ENCODE peak calls at places on chromosomes 13 and 19, in seven cellular contexts. One of them, this sample, is unnamed.

GRCh38 chr13:29454931-29455481 is 140.5 kb downstream of the SLC7A1 start:
- DNase-seq in retinal pigment epithelial cell: no peak
- DNase-seq in GM12864: no peak
- DNase-seq in progenitor cell of endocrine pancreas: no peak
- DNase-seq in ecto neural progenitor cell: peak; percentile 38
- DNase-seq in AML-193: peak; percentile 3
- DNase-seq in fibroblast of pulmonary artery: no peak
- DNase-seq in this sample: peak; percentile 20

GRCh38 chr19:50377051-50377441 is 789 bp downstream of the NR1H2 start:
- DNase-seq in ecto neural progenitor cell: no peak
- DNase-seq in progenitor cell of endocrine pancreas: no peak
- DNase-seq in fibroblast of pulmonary artery: peak; percentile 19
- DNase-seq in retinal pigment epithelial cell: no peak
- DNase-seq in AML-193: no peak
- DNase-seq in GM12864: no peak
- DNase-seq in this sample: peak; percentile 32

GRCh38 chr13:48188129-48188528 is 44.9 kb upstream of the ITM2B start:
- DNase-seq in retinal pigment epithelial cell: no peak
- DNase-seq in ecto neural progenitor cell: no peak
- DNase-seq in progenitor cell of endocrine pancreas: no peak
- DNase-seq in AML-193: no peak
- DNase-seq in GM12864: no peak
- DNase-seq in fibroblast of pulmonary artery: no peak
- DNase-seq in this sample: no peak

GRCh38 chr13:100338265-100338664 is 249.4 kb downstream of the PCCA start:
- DNase-seq in GM12864: no peak
- DNase-seq in fibroblast of pulmonary artery: peak; percentile 10
- DNase-seq in progenitor cell of endocrine pancreas: no peak
- DNase-seq in ecto neural progenitor cell: no peak
- DNase-seq in retinal pigment epithelial cell: no peak
- DNase-seq in AML-193: peak; percentile 38
- DNase-seq in this sample: no peak

GRCh38 chr19:3323026-3323425 is 43.4 kb upstream of the NFIC start:
- DNase-seq in AML-193: no peak
- DNase-seq in retinal pigment epithelial cell: no peak
- DNase-seq in GM12864: no peak
- DNase-seq in fibroblast of pulmonary artery: no peak
- DNase-seq in progenitor cell of endocrine pancreas: no peak
- DNase-seq in ecto neural progenitor cell: no peak
- DNase-seq in this sample: no peak

GRCh38 chr19:48896191-48896720 is 2.3 kb downstream of the TULP2 start:
- DNase-seq in AML-193: no peak
- DNase-seq in GM12864: no peak
- DNase-seq in retinal pigment epithelial cell: no peak
- DNase-seq in progenitor cell of endocrine pancreas: no peak
- DNase-seq in ecto neural progenitor cell: peak; percentile 87
- DNase-seq in fibroblast of pulmonary artery: peak; percentile 43
- DNase-seq in this sample: no peak

GRCh38 chr13:20411638-20412342 is 113.9 kb downstream of the CRYL1 start:
- DNase-seq in fibroblast of pulmonary artery: no peak
- DNase-seq in AML-193: peak; percentile 94
- DNase-seq in retinal pigment epithelial cell: no peak
- DNase-seq in ecto neural progenitor cell: no peak
- DNase-seq in progenitor cell of endocrine pancreas: no peak
- DNase-seq in GM12864: peak; percentile 69
- DNase-seq in this sample: no peak

GRCh38 chr13:85586422-85586831 is 212.8 kb downstream of the SLITRK6 start:
- DNase-seq in ecto neural progenitor cell: no peak
- DNase-seq in fibroblast of pulmonary artery: peak; percentile 42
- DNase-seq in AML-193: no peak
- DNase-seq in GM12864: no peak
- DNase-seq in progenitor cell of endocrine pancreas: no peak
- DNase-seq in retinal pigment epithelial cell: no peak
- DNase-seq in this sample: no peak

This sample was measured in small intestine.